ENCODE peak calls at places on chromosomes 13 and 19, in eight cellular contexts. K is Caco-2, H is GM06990, O is cardiac fibroblast, Q is glutamatergic neuron, I is left ventricle myocardium inferior, F is OCI-LY7, T is AG04449. G is an unnamed sample.

GRCh38 chr13:48857576-48857975 is 118.1 kb upstream of the FNDC3A start:
- DNase-seq in K (no peak), H (no peak), O (no peak), Q (no peak), I (no peak), F (no peak), T (no peak), G (no peak)

GRCh38 chr19:28289294-28290063 is 923.5 kb downstream of the UQCRFS1 start:
- DNase-seq in K (no peak), H (no peak), O (peak), Q (no peak), I (no peak), F (no peak), T (no peak), G (no peak)

GRCh38 chr19:33797821-33798633 is 1.4 kb downstream of the KCTD15 start:
- DNase-seq in K (no peak), H (no peak), O (peak), Q (peak), I (peak), F (peak), T (no peak), G (no peak)

GRCh38 chr19:35123573-35123972 is 8.0 kb downstream of the FXYD3 start:
- DNase-seq in K (no peak), H (no peak), O (peak), Q (no peak), I (peak), F (no peak), T (no peak), G (no peak)

GRCh38 chr19:18809149-18809978 is 18.3 kb upstream of the COMP start:
- DNase-seq in K (no peak), H (no peak), O (peak), Q (no peak), I (peak), F (no peak), T (peak), G (no peak)

GRCh38 chr13:37490176-37490575 is 108.4 kb downstream of the POSTN start:
- DNase-seq in K (no peak), H (no peak), O (peak), Q (no peak), I (no peak), F (no peak), T (no peak), G (no peak)

GRCh38 chr13:95111608-95112007 is 189.6 kb downstream of the ABCC4 start:
- DNase-seq in K (no peak), H (no peak), O (no peak), Q (no peak), I (no peak), F (no peak), T (no peak), G (no peak)

GRCh38 chr19:41795031-41795461 is 1.3 kb upstream of the CEACAM3 start:
- DNase-seq in K (peak), H (no peak), O (peak), Q (peak), I (no peak), F (peak), T (no peak), G (no peak)

GRCh38 chr19:12789098-12789903 is 2.0 kb upstream of the JUNB start:
- DNase-seq in K (no peak), H (no peak), O (peak), Q (peak), I (no peak), F (no peak), T (no peak), G (no peak)

GRCh38 chr13:92761710-92762109 is 464.9 kb upstream of the GPC6 start:
- DNase-seq in K (no peak), H (no peak), O (no peak), Q (no peak), I (no peak), F (no peak), T (no peak), G (no peak)

GRCh38 chr13:68304287-68304893 is 1074.3 kb upstream of the PCDH9 start:
- DNase-seq in K (no peak), H (no peak), O (peak), Q (no peak), I (no peak), F (peak), T (no peak), G (peak)

GRCh38 chr13:62092536-62092935 is 676.9 kb upstream of the PCDH20 start:
- DNase-seq in K (no peak), H (no peak), O (no peak), Q (no peak), I (no peak), F (no peak), T (no peak), G (no peak)

GRCh38 chr13:96542986-96543385 is 451.3 kb downstream of the OXGR1 start:
- DNase-seq in K (no peak), H (no peak), O (no peak), Q (no peak), I (no peak), F (no peak), T (no peak), G (no peak)

GRCh38 chr19:35845215-35846037 is 6.9 kb downstream of the NPHS1 start:
- DNase-seq in K (peak), H (no peak), O (no peak), Q (peak), I (no peak), F (no peak), T (no peak), G (no peak)

GRCh38 chr19:57002765-57003164 is 117.0 kb upstream of the USP29 start:
- DNase-seq in K (no peak), H (no peak), O (no peak), Q (no peak), I (no peak), F (no peak), T (no peak), G (no peak)

GRCh38 chr13:107553838-107554237 is 661.5 kb downstream of the LIG4 start:
- DNase-seq in K (no peak), H (no peak), O (no peak), Q (no peak), I (no peak), F (no peak), T (no peak), G (no peak)

GRCh38 chr19:47422417-47423163 is 3.3 kb upstream of the MEIS3 start:
- DNase-seq in K (no peak), H (no peak), O (no peak), Q (no peak), I (no peak), F (no peak), T (no peak), G (no peak)
- TF ChIP-seq CTCF in K (no peak), H (no peak), O (no peak), Q (no peak), I (no peak), F (no peak), T (no peak), G (no peak)

GRCh38 chr13:47417485-47417884 is 520.6 kb upstream of the HTR2A start:
- DNase-seq in K (no peak), H (no peak), O (no peak), Q (no peak), I (no peak), F (no peak), T (no peak), G (no peak)

GRCh38 chr13:47420568-47420967 is 523.7 kb upstream of the HTR2A start:
- DNase-seq in K (no peak), H (no peak), O (peak), Q (no peak), I (no peak), F (no peak), T (no peak), G (no peak)

GRCh38 chr13:47418206-47418920 is 521.5 kb upstream of the HTR2A start:
- DNase-seq in K (no peak), H (no peak), O (no peak), Q (no peak), I (no peak), F (no peak), T (no peak), G (no peak)

GRCh38 chr13:47415048-47415447 is 518.2 kb upstream of the HTR2A start:
- DNase-seq in K (no peak), H (no peak), O (peak), Q (no peak), I (no peak), F (no peak), T (peak), G (no peak)

DNA sequence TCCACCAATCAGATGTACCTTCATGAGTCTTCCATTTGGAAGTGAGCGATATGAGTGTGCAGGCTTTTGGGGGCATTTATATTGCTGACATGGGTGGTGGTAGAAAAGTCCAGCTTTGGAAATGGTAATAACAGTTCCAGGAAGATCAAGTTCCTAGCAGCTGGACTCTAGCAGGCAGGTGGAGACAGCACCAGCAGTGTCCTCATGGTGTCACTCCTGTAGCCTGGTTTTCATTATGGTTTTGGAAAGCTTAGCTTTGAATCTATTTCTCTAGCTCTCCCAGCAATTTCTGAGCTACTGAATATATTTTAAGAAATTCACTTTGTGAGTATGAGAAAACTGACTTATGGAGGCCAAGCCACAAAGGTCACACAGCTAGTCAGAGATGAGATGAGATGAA is 523.2 kb upstream of the HTR2A start:
- DNase-seq in K (no peak), H (no peak), O (no peak), Q (no peak), I (no peak), F (no peak), T (no peak), G (no peak)
- TF ChIP-seq CTCF in K (no peak), H (no peak), O (no peak), Q (no peak), I (peak), F (no peak), T (peak), G (no peak)

GRCh38 chr13:112233256-112233655 is 142.9 kb upstream of the SPACA7 start:
- DNase-seq in K (no peak), H (no peak), O (no peak), Q (no peak), I (no peak), F (no peak), T (no peak), G (no peak)

GRCh38 chr13:112231451-112232083 is 144.6 kb upstream of the SPACA7 start:
- DNase-seq in K (no peak), H (no peak), O (no peak), Q (no peak), I (no peak), F (no peak), T (no peak), G (no peak)

GRCh38 chr13:112227031-112227430 is 149.1 kb upstream of the SPACA7 start:
- DNase-seq in K (no peak), H (no peak), O (no peak), Q (no peak), I (no peak), F (no peak), T (no peak), G (no peak)

GRCh38 chr13:112229445-112229844 is 146.7 kb upstream of the SPACA7 start:
- DNase-seq in K (no peak), H (no peak), O (no peak), Q (no peak), I (no peak), F (no peak), T (no peak), G (no peak)

DNA sequence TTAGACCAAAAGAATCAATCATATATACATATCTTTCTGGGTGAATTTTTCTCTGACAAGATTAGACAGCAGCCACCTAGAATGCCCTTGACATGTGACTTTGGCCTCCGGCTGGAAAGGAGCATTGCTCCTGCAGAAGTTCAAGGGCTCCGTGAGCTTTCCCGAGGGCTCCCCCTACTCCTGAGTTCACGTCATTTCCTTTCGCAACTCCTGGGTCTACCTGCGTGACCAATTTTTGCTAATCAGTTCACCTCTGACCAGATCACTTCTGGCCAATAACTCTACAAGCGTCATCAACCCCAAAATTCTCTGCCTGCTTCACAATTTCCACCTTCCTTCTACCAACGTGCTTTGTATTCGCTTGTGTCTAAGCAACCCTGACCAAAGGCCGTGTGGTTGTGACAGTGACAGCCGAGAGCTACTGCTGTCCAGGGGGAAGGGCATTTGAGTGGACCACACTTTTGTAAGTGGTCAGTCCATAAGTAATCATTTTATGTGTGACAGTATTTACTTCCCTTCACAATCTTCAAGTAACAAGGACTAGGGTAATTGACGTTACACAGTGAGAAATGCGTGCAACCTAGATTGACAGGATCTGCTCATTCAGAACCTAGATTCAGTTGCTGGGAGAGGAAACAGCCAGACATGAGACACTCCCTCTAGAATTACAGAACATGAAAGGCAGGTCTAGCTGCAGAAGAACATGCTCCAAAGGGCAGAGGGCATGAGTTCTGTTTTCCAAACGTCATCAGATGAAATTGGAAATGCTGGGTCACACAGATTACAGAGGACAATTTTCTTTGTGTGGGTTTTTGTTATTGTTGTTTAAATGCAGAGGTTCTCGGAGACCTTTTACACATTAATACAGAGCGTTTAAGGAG is 145.9 kb upstream of the SPACA7 start:
- DNase-seq in K (no peak), H (no peak), O (no peak), Q (no peak), I (no peak), F (no peak), T (no peak), G (no peak)
- TF ChIP-seq CTCF in K (no peak), H (no peak), O (no peak), Q (no peak), I (no peak), F (no peak), T (no peak), G (no peak)

GRCh38 chr19:39996218-39996810 is 546 bp upstream of the ZNF546 start:
- DNase-seq in K (no peak), H (no peak), O (peak), Q (peak), I (no peak), F (peak), T (no peak), G (peak)

GRCh38 chr19:39996811-39997594 is at the start of gene ZNF546:
- DNase-seq in K (peak), H (peak), O (peak), Q (peak), I (peak), F (peak), T (peak), G (peak)

GRCh38 chr19:39995794-39996193 is 1.1 kb upstream of the ZNF546 start:
- DNase-seq in K (no peak), H (no peak), O (no peak), Q (no peak), I (no peak), F (no peak), T (no peak), G (no peak)

GRCh38 chr19:39998511-39998910 is 1.7 kb downstream of the ZNF546 start:
- DNase-seq in K (no peak), H (no peak), O (peak), Q (no peak), I (no peak), F (no peak), T (no peak), G (no peak)

DNA sequence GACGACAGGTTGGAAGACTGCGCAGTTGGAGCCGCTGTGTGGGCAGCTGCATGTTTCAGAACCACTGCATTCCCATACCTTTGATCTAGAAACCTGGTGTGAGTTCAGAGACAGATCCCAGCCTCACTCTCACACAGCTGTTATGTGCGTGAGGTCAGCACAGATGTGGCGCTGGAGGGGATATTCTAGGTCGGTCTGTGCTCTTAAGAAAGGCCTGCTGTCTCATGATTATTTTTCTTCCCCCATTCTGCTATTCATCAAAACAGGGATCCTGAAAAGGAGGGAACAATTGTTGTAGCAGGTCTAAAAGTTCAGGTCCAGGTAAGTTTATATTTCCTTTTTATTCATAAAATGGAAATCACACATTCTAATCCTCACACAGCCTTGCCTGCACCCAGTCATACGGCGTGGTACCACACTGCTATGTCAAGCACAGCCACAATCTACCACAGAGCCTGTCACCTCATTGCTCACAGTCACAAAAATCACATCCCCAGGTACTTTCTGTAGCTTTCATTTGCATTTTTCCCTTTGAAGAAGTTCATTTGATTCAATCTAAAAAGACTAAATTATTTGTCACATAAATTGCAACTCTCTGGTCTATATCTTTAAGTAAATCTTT is 846 bp downstream of the ZNF546 start:
- DNase-seq in K (no peak), H (no peak), O (no peak), Q (no peak), I (no peak), F (no peak), T (no peak), G (peak)
- TF ChIP-seq CTCF in K (no peak), H (no peak), O (no peak), Q (no peak), I (no peak), F (no peak), T (no peak), G (no peak)

GRCh38 chr13:45466359-45466758 is 1.6 kb downstream of the COG3 start:
- DNase-seq in K (no peak), H (no peak), O (no peak), Q (no peak), I (no peak), F (no peak), T (no peak), G (no peak)

GRCh38 chr13:45464687-45465453 is at the start of gene COG3:
- DNase-seq in K (peak), H (peak), O (peak), Q (peak), I (peak), F (peak), T (peak), G (peak)

GRCh38 chr13:45468676-45469075 is 3.9 kb downstream of the COG3 start:
- DNase-seq in K (no peak), H (no peak), O (peak), Q (no peak), I (no peak), F (peak), T (no peak), G (no peak)

DNA sequence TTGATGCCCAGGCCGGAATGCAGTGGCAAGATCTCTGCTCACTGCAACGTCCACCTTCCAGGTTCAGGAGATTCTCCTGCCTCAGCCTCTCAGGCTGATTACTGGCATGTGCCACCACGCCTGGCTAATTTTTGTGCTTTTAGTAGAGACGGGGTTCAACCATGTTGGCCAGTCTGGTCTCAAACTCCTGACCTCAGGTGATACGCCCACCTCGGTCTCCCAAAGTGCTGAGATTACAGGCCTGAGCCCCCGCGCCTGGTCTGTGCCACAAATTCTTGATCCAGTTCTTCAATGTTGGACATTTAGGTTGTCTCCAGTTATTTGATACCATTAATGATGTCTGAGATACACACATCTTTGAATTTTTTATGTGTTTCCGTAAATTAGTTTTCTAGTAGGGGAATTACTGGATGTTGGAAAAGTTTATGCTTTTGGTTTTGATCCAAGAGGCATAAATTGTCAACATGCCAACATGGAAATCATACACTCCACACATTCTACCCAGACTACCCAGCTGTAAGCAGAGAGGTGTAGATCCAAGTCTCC is 525 bp upstream of the COG3 start:
- DNase-seq in K (no peak), H (no peak), O (no peak), Q (no peak), I (no peak), F (no peak), T (no peak), G (no peak)
- TF ChIP-seq CTCF in K (peak), H (peak), O (peak), Q (peak), I (peak), F (peak), T (no peak), G (no peak)

G was measured in GM20000.